ENCODE peak calls at places on chromosomes 12 and 14, in four cellular contexts. One of them, this sample, is unnamed.

GRCh38 chr14:52377940-52378339 is 63.8 kb downstream of the PTGER2 start:
- DNase-seq in H9: peak; percentile 60
- DNase-seq in IMR-90: no peak
- DNase-seq in H1: no peak
- DNase-seq in this sample: peak; percentile 42

GRCh38 chr14:45526715-45527549 is 273.9 kb upstream of the MIS18BP1 start:
- DNase-seq in IMR-90: no peak
- DNase-seq in H9: peak; percentile 75
- DNase-seq in H1: peak; percentile 50
- DNase-seq in this sample: peak; percentile 86

GRCh38 chr14:21723431-21724045 is 49.9 kb upstream of the OR4E1 start:
- DNase-seq in H9: peak; percentile 91
- DNase-seq in IMR-90: no peak
- DNase-seq in H1: peak; percentile 47
- DNase-seq in this sample: peak; percentile 89

GRCh38 chr14:77140937-77141591 is 527 bp downstream of the ZDHHC22 start:
- DNase-seq in IMR-90: peak; percentile 18
- DNase-seq in H1: no peak
- DNase-seq in H9: peak; percentile 80
- DNase-seq in this sample: peak; percentile 82

GRCh38 chr12:130162771-130163460 is 652 bp downstream of the FZD10 start:
- DNase-seq in H9: peak; percentile 56
- DNase-seq in IMR-90: no peak
- DNase-seq in H1: no peak
- DNase-seq in this sample: peak; percentile 23

GRCh38 chr14:67515386-67516079 is 17.6 kb upstream of the PLEKHH1 start:
- DNase-seq in IMR-90: no peak
- DNase-seq in H1: no peak
- DNase-seq in H9: peak; percentile 53
- DNase-seq in this sample: no peak

GRCh38 chr12:70719672-70720420 is 82.6 kb upstream of the PTPRB start:
- DNase-seq in IMR-90: peak; percentile 36
- DNase-seq in H9: peak; percentile 79
- DNase-seq in H1: peak; percentile 23
- DNase-seq in this sample: peak; percentile 59

GRCh38 chr14:96502621-96503251 is 554 bp downstream of the PAPOLA start:
- DNase-seq in IMR-90: peak; percentile 13
- DNase-seq in H9: peak; percentile 50
- DNase-seq in H1: no peak
- DNase-seq in this sample: peak; percentile 75

GRCh38 chr14:84643438-84643837 is 886.5 kb upstream of the FLRT2 start:
- DNase-seq in H1: no peak
- DNase-seq in H9: no peak
- DNase-seq in IMR-90: no peak
- DNase-seq in this sample: peak; percentile 46

GRCh38 chr12:64608901-64609542 is 1.3 kb upstream of the RASSF3 start:
- DNase-seq in IMR-90: peak; percentile 68
- DNase-seq in H1: no peak
- DNase-seq in H9: peak; percentile 67
- DNase-seq in this sample: peak; percentile 80

GRCh38 chr12:95198914-95199313 is 18.4 kb downstream of the FGD6 start:
- DNase-seq in H9: no peak
- DNase-seq in IMR-90: no peak
- DNase-seq in H1: no peak
- DNase-seq in this sample: no peak

GRCh38 chr14:76956253-76957090 is 72.0 kb downstream of the IRF2BPL start:
- DNase-seq in H1: peak; percentile 94
- DNase-seq in H9: peak; percentile 98
- DNase-seq in IMR-90: peak; percentile 89
- DNase-seq in this sample: peak; percentile 98

GRCh38 chr12:54036620-54037359 is 3.9 kb downstream of the HOXC5 start:
- DNase-seq in H9: no peak
- DNase-seq in H1: no peak
- DNase-seq in IMR-90: no peak
- DNase-seq in this sample: no peak

GRCh38 chr14:58747181-58747580 is 109.4 kb downstream of the DACT1 start:
- DNase-seq in IMR-90: peak; percentile 86
- DNase-seq in H1: no peak
- DNase-seq in H9: no peak
- DNase-seq in this sample: no peak

GRCh38 chr12:47236109-47236714 is 156.5 kb upstream of the AMIGO2 start:
- DNase-seq in H1: no peak
- DNase-seq in IMR-90: peak; percentile 88
- DNase-seq in H9: no peak
- DNase-seq in this sample: no peak

GRCh38 chr14:90551733-90552464 is 155.1 kb downstream of the CALM1 start:
- DNase-seq in H1: no peak
- DNase-seq in H9: no peak
- DNase-seq in IMR-90: no peak
- DNase-seq in this sample: no peak

GRCh38 chr14:90553921-90554336 is 157.1 kb downstream of the CALM1 start:
- DNase-seq in IMR-90: no peak
- DNase-seq in H9: no peak
- DNase-seq in H1: no peak
- DNase-seq in this sample: no peak

GRCh38 chr14:90551070-90551704 is 154.4 kb downstream of the CALM1 start:
- DNase-seq in H9: no peak
- DNase-seq in H1: no peak
- DNase-seq in IMR-90: peak; percentile 49
- DNase-seq in this sample: no peak

GRCh38 chr14:90553298-90553920 is 156.6 kb downstream of the CALM1 start:
- DNase-seq in IMR-90: no peak
- DNase-seq in H1: no peak
- DNase-seq in H9: no peak
- DNase-seq in this sample: peak; percentile 42

GRCh38 chr14:90552465-90553297 is 155.9 kb downstream of the CALM1 start:
- DNase-seq in IMR-90: no peak
- DNase-seq in H1: no peak
- DNase-seq in H9: no peak
- DNase-seq in this sample: no peak
- H3K23ac ChIP-seq in IMR-90: no peak overlapping the region
- H3K23ac ChIP-seq in H1: no peak overlapping the region
- H3K23ac ChIP-seq in H9: no peak overlapping the region
- H3K23ac ChIP-seq in this sample: no peak overlapping the region

GRCh38 chr12:121915841-121916321 is 2.5 kb upstream of the CFAP251 start:
- DNase-seq in H1: no peak
- DNase-seq in IMR-90: peak; percentile 68
- DNase-seq in H9: no peak
- DNase-seq in this sample: no peak
- H4K5ac ChIP-seq in H1: no peak overlapping the region
- H4K5ac ChIP-seq in IMR-90: no peak overlapping the region
- H4K5ac ChIP-seq in H9: no peak overlapping the region
- H4K5ac ChIP-seq in this sample: no peak overlapping the region

GRCh38 chr12:1935700-1936378 is 17.4 kb upstream of the CACNA2D4 start:
- DNase-seq in H1: no peak
- DNase-seq in IMR-90: no peak
- DNase-seq in H9: peak; percentile 29
- DNase-seq in this sample: no peak

GRCh38 chr12:1934068-1934467 is 15.6 kb upstream of the CACNA2D4 start:
- DNase-seq in H1: no peak
- DNase-seq in H9: no peak
- DNase-seq in IMR-90: no peak
- DNase-seq in this sample: no peak

GRCh38 chr12:1934831-1935230 is 16.4 kb upstream of the CACNA2D4 start:
- DNase-seq in H1: no peak
- DNase-seq in IMR-90: no peak
- DNase-seq in H9: no peak
- DNase-seq in this sample: no peak

GRCh38 chr12:1936406-1937320 is 18.2 kb upstream of the CACNA2D4 start:
- DNase-seq in IMR-90: peak; percentile 82
- DNase-seq in H9: peak; percentile 22
- DNase-seq in H1: no peak
- DNase-seq in this sample: no peak

GRCh38 chr12:1935242-1935641 is 16.8 kb upstream of the CACNA2D4 start:
- DNase-seq in H1: no peak
- DNase-seq in IMR-90: no peak
- DNase-seq in H9: no peak
- DNase-seq in this sample: no peak
- H3K27ac ChIP-seq in H1: no peak overlapping the region
- H3K27ac ChIP-seq in IMR-90: no peak overlapping the region
- H3K27ac ChIP-seq in H9: no peak overlapping the region
- H3K27ac ChIP-seq in this sample: no peak overlapping the region

GRCh38 chr14:90577661-90578282 is 180.9 kb downstream of the CALM1 start:
- DNase-seq in H1: no peak
- DNase-seq in H9: no peak
- DNase-seq in IMR-90: no peak
- DNase-seq in this sample: no peak
- H3K23ac ChIP-seq in H1: no peak overlapping the region
- H3K23ac ChIP-seq in H9: no peak overlapping the region
- H3K23ac ChIP-seq in IMR-90: no peak overlapping the region
- H3K23ac ChIP-seq in this sample: no peak overlapping the region

GRCh38 chr12:53036802-53037201 is 13.1 kb upstream of the TNS2 start:
- DNase-seq in H1: no peak
- DNase-seq in H9: no peak
- DNase-seq in IMR-90: no peak
- DNase-seq in this sample: no peak

GRCh38 chr12:53039851-53040250 is 10.0 kb upstream of the TNS2 start:
- DNase-seq in IMR-90: no peak
- DNase-seq in H9: no peak
- DNase-seq in H1: no peak
- DNase-seq in this sample: no peak

GRCh38 chr12:53031616-53032015 is 18.2 kb upstream of the TNS2 start:
- DNase-seq in H1: no peak
- DNase-seq in H9: no peak
- DNase-seq in IMR-90: no peak
- DNase-seq in this sample: no peak

DNA sequence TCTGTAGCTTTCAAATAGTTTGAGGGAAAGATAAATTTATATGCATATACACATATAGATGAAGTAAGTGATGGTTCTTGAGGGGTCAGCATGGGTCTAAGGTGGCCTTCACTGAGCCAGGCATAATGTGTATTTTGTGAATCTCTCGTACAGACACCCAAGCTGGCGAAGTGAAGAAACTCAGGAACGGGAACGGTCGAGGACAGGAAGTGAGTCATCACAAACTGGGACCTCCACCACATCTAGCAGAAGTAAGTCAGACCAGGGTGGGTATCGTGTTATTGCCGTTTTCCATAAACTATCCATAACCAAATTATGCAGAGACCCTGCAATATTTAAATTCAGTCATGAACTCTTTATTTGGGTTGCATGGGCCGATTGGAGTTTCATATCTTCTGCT is 15.4 kb upstream of the TNS2 start:
- DNase-seq in IMR-90: no peak
- DNase-seq in H9: no peak
- DNase-seq in H1: no peak
- DNase-seq in this sample: no peak
- H4K5ac ChIP-seq in IMR-90: no peak overlapping the region
- H4K5ac ChIP-seq in H9: no peak overlapping the region
- H4K5ac ChIP-seq in H1: no peak overlapping the region
- H4K5ac ChIP-seq in this sample: no peak overlapping the region

GRCh38 chr12:50745861-50746260 is 18.0 kb upstream of the ATF1 start:
- DNase-seq in H1: no peak
- DNase-seq in H9: peak; percentile 10
- DNase-seq in IMR-90: no peak
- DNase-seq in this sample: no peak

GRCh38 chr12:50747817-50748216 is 16.1 kb upstream of the ATF1 start:
- DNase-seq in H1: no peak
- DNase-seq in IMR-90: no peak
- DNase-seq in H9: peak; percentile 76
- DNase-seq in this sample: peak; percentile 94

GRCh38 chr12:50750366-50750765 is 13.5 kb upstream of the ATF1 start:
- DNase-seq in H1: no peak
- DNase-seq in IMR-90: no peak
- DNase-seq in H9: peak; percentile 18
- DNase-seq in this sample: no peak

GRCh38 chr12:50751921-50752721 is 11.8 kb upstream of the ATF1 start:
- DNase-seq in H9: peak; percentile 10
- DNase-seq in H1: no peak
- DNase-seq in IMR-90: peak; percentile 69
- DNase-seq in this sample: no peak

DNA sequence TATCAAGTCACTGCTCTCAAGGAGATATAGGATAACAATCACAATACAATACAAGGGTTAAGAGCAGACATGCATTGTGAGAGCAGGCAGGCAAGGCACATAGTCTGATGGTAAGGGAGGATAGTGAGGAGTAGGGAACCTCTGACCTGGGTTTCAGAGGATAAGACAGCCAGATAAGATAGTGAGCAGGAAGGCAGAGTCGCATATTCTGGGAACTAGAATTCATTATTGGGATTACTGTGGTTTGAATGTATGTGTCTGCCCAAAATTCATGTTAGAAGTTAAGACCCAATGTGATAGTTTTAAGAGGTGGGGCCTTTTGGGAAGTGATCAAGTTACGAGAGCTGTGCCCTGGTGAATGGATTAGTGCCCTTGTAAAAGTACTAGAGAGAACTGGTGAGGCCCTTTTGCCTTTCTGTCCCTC is 14.4 kb upstream of the ATF1 start:
- DNase-seq in H9: peak; percentile 17
- DNase-seq in H1: no peak
- DNase-seq in IMR-90: no peak
- DNase-seq in this sample: peak; percentile 84
- H3K27ac ChIP-seq in H9: no peak overlapping the region
- H3K27ac ChIP-seq in H1: no peak overlapping the region
- H3K27ac ChIP-seq in IMR-90: no peak overlapping the region
- H3K27ac ChIP-seq in this sample: peak overlapping the region; percentile 60

GRCh38 chr14:100155881-100156645 is 3.4 kb downstream of the DEGS2 start:
- DNase-seq in H9: no peak
- DNase-seq in IMR-90: no peak
- DNase-seq in H1: no peak
- DNase-seq in this sample: no peak

GRCh38 chr14:100159107-100159864 is at the start of gene DEGS2:
- DNase-seq in IMR-90: no peak
- DNase-seq in H1: no peak
- DNase-seq in H9: peak; percentile 79
- DNase-seq in this sample: peak; percentile 43

GRCh38 chr14:100158566-100159106 is 809 bp downstream of the DEGS2 start:
- DNase-seq in H9: no peak
- DNase-seq in IMR-90: no peak
- DNase-seq in H1: no peak
- DNase-seq in this sample: no peak

GRCh38 chr14:100155049-100155621 is 4.3 kb downstream of the DEGS2 start:
- DNase-seq in H1: peak; percentile 73
- DNase-seq in H9: peak; percentile 92
- DNase-seq in IMR-90: no peak
- DNase-seq in this sample: peak; percentile 88

DNA sequence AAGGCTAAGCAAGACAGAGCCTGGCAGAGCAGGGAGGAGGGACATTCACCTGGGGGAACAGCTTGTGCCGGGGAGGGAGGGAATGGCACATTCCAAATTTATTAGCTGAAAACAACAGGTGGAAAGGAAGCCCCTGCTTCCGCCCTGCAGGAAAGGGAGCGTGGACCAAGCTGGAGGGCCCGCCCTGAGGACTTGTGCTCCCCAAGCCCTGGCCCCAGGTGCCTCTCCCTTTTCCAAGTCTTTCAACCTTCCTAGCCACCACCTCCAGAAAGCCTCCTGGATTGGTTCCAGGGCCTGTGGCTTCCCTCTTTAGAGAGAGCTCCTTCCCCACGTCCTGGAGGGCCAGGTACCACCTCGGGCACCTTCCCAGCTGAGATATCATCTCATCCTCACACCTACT is 2.7 kb downstream of the DEGS2 start:
- DNase-seq in IMR-90: no peak
- DNase-seq in H9: no peak
- DNase-seq in H1: no peak
- DNase-seq in this sample: no peak
- H3K23ac ChIP-seq in IMR-90: no peak overlapping the region
- H3K23ac ChIP-seq in H9: no peak overlapping the region
- H3K23ac ChIP-seq in H1: no peak overlapping the region
- H3K23ac ChIP-seq in this sample: no peak overlapping the region